ENCODE peak calls at places on chromosomes 3 and 15, in nine cellular contexts. K is neural progenitor cell, J is RWPE1, H is lower lobe of right lung, E is trophoblast cell, F is body of pancreas, C is OCI-LY7, S is breast epithelium, G is ovary. A is an unnamed sample.

GRCh38 chr15:80568298-80568697 is 126.8 kb upstream of the ABHD17C start:
- DNase-seq in K (no peak), J (no peak), H (no peak), E (peak), F (no peak), C (no peak), S (no peak), G (no peak), A (no peak)

GRCh38 chr3:184685055-184685454 is 26.8 kb downstream of the MAGEF1 start:
- DNase-seq in K (no peak), J (no peak), H (no peak), E (no peak), F (no peak), C (no peak), S (no peak), G (no peak), A (no peak)

GRCh38 chr3:196533260-196533681 is 18.1 kb upstream of the SMCO1 start:
- DNase-seq in K (peak), J (no peak), H (no peak), E (peak), F (no peak), C (no peak), S (no peak), G (no peak), A (no peak)

GRCh38 chr3:133928136-133928893 is 32.6 kb upstream of the RAB6B start:
- DNase-seq in K (no peak), J (no peak), H (no peak), E (no peak), F (no peak), C (no peak), S (no peak), G (no peak), A (no peak)

GRCh38 chr3:141623732-141624131 is 114.4 kb upstream of the RNF7 start:
- DNase-seq in K (no peak), J (no peak), H (no peak), E (no peak), F (no peak), C (no peak), S (no peak), G (no peak), A (no peak)

GRCh38 chr3:146166450-146167222 is 5.7 kb upstream of the PLOD2 start:
- DNase-seq in K (no peak), J (peak), H (no peak), E (peak), F (no peak), C (no peak), S (no peak), G (no peak), A (no peak)

GRCh38 chr3:124438813-124439212 is 291.4 kb upstream of the UMPS start:
- DNase-seq in K (peak), J (no peak), H (no peak), E (no peak), F (no peak), C (no peak), S (no peak), G (no peak), A (no peak)

GRCh38 chr3:143352850-143353550 is 233.4 kb downstream of the CHST2 start:
- DNase-seq in K (peak), J (no peak), H (no peak), E (no peak), F (no peak), C (no peak), S (no peak), G (no peak), A (no peak)

GRCh38 chr3:46935989-46936620 is 40.4 kb downstream of the CCDC12 start:
- DNase-seq in K (no peak), J (no peak), H (peak), E (no peak), F (no peak), C (no peak), S (no peak), G (no peak), A (no peak)

GRCh38 chr15:67049351-67050044 is 15.9 kb upstream of the SMAD3 start:
- DNase-seq in K (no peak), J (no peak), H (no peak), E (peak), F (no peak), C (no peak), S (no peak), G (no peak), A (no peak)

GRCh38 chr15:71716990-71717389 is 93.4 kb upstream of the NR2E3 start:
- DNase-seq in K (no peak), J (peak), H (no peak), E (peak), F (no peak), C (no peak), S (no peak), G (no peak), A (no peak)

GRCh38 chr3:55162031-55162784 is 234.3 kb upstream of the LRTM1 start:
- DNase-seq in K (no peak), J (no peak), H (no peak), E (no peak), F (no peak), C (no peak), S (no peak), G (no peak), A (no peak)

GRCh38 chr3:52086939-52087675 is 30.7 kb upstream of the DUSP7 start:
- DNase-seq in K (no peak), J (no peak), H (peak), E (no peak), F (no peak), C (no peak), S (no peak), G (no peak), A (no peak)

GRCh38 chr15:101551696-101552591 is 62.4 kb upstream of the PCSK6 start:
- DNase-seq in K (no peak), J (no peak), H (no peak), E (no peak), F (no peak), C (no peak), S (no peak), G (no peak), A (no peak)

GRCh38 chr3:94405258-94406035 is 342.6 kb downstream of the NSUN3 start:
- DNase-seq in K (no peak), J (no peak), H (no peak), E (peak), F (no peak), C (no peak), S (no peak), G (no peak), A (no peak)

GRCh38 chr3:23457697-23458096 is 254.6 kb downstream of the UBE2E2 start:
- DNase-seq in K (no peak), J (no peak), H (no peak), E (no peak), F (no peak), C (no peak), S (no peak), G (no peak), A (no peak)

GRCh38 chr3:8937064-8938020 is 25.9 kb downstream of the RAD18 start:
- DNase-seq in K (no peak), J (peak), H (no peak), E (peak), F (no peak), C (no peak), S (no peak), G (no peak), A (no peak)

GRCh38 chr3:195001961-195002861 is 268.7 kb downstream of the XXYLT1 start:
- DNase-seq in K (peak), J (peak), H (peak), E (peak), F (peak), C (peak), S (peak), G (no peak), A (no peak)

GRCh38 chr15:89072277-89072869 is 15.9 kb upstream of the ABHD2 start:
- DNase-seq in K (no peak), J (no peak), H (no peak), E (no peak), F (no peak), C (no peak), S (no peak), G (no peak), A (no peak)

GRCh38 chr15:37585966-37586656 is 348.3 kb upstream of the TMCO5A start:
- DNase-seq in K (no peak), J (no peak), H (no peak), E (no peak), F (no peak), C (no peak), S (no peak), G (no peak), A (no peak)

GRCh38 chr3:171514466-171514865 is 54.3 kb upstream of the TNIK start:
- DNase-seq in K (no peak), J (no peak), H (no peak), E (peak), F (no peak), C (no peak), S (no peak), G (no peak), A (no peak)

GRCh38 chr3:139746481-139746880 is 68.7 kb upstream of the NMNAT3 start:
- DNase-seq in K (no peak), J (no peak), H (no peak), E (peak), F (no peak), C (no peak), S (no peak), G (no peak), A (no peak)

GRCh38 chr3:117278424-117279190 is 569.0 kb downstream of the TUSC7 start:
- DNase-seq in K (no peak), J (peak), H (no peak), E (peak), F (peak), C (no peak), S (no peak), G (no peak), A (no peak)

GRCh38 chr3:124768812-124769211 is 38.6 kb downstream of the UMPS start:
- DNase-seq in K (peak), J (peak), H (no peak), E (peak), F (peak), C (no peak), S (no peak), G (no peak), A (no peak)

GRCh38 chr3:196024968-196025367 is 56.9 kb downstream of the TFRC start:
- DNase-seq in K (no peak), J (no peak), H (no peak), E (no peak), F (no peak), C (no peak), S (no peak), G (no peak), A (no peak)

GRCh38 chr3:101081990-101082389 is 88.8 kb upstream of the ABI3BP start:
- DNase-seq in K (no peak), J (no peak), H (no peak), E (no peak), F (no peak), C (no peak), S (no peak), G (no peak), A (no peak)

GRCh38 chr3:151379083-151379734 is 5.3 kb downstream of the P2RY12 start:
- DNase-seq in K (peak), J (peak), H (no peak), E (peak), F (no peak), C (peak), S (no peak), G (peak), A (no peak)

GRCh38 chr3:12993022-12993622 is 80.1 kb downstream of the IQSEC1 start:
- DNase-seq in K (peak), J (no peak), H (no peak), E (peak), F (peak), C (no peak), S (no peak), G (no peak), A (no peak)
- H3K27ac ChIP-seq in K (no peak), J (no peak), H (peak), E (peak), F (peak), C (no peak), S (peak), G (no peak), A (no peak)

GRCh38 chr3:50995085-50995824 is 320.5 kb downstream of the DOCK3 start:
- DNase-seq in K (no peak), J (no peak), H (no peak), E (no peak), F (no peak), C (no peak), S (no peak), G (no peak), A (no peak)

GRCh38 chr3:50994537-50994936 is 319.8 kb downstream of the DOCK3 start:
- DNase-seq in K (no peak), J (no peak), H (no peak), E (no peak), F (no peak), C (no peak), S (no peak), G (no peak), A (no peak)
- H3K27ac ChIP-seq in K (no peak), J (no peak), H (no peak), E (no peak), F (no peak), C (no peak), S (no peak), G (no peak), A (no peak)

DNA sequence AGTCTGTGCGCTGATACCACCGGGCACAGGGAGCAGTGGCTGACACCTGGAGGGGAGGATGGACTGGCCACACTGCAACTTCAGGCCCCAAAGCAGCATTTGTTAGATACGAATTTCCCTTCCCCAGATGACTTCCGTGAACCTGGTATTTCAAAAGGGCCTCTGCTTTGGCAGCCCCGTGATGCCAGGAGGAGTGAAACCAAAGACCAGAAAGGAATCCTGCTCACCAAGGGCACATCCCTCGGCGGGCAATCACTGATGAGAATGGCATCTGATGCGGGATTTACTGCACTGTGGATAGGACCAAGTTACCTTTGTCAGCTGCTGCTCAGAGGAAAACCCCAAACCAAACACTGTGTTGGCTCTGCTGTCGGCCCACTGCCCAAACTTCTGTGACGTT is 65.5 kb downstream of the WHAMM start:
- DNase-seq in K (no peak), J (no peak), H (no peak), E (no peak), F (no peak), C (no peak), S (no peak), G (no peak), A (no peak)
- H3K27ac ChIP-seq in K (no peak), J (no peak), H (no peak), E (no peak), F (no peak), C (no peak), S (no peak), G (no peak), A (no peak)

GRCh38 chr15:65184944-65185717 is at the start of gene CLPX:
- DNase-seq in K (peak), J (peak), H (peak), E (peak), F (peak), C (peak), S (peak), G (peak), A (peak)
- H3K27ac ChIP-seq in K (peak), J (peak), H (peak), E (peak), F (peak), C (peak), S (peak), G (peak), A (peak)

DNA sequence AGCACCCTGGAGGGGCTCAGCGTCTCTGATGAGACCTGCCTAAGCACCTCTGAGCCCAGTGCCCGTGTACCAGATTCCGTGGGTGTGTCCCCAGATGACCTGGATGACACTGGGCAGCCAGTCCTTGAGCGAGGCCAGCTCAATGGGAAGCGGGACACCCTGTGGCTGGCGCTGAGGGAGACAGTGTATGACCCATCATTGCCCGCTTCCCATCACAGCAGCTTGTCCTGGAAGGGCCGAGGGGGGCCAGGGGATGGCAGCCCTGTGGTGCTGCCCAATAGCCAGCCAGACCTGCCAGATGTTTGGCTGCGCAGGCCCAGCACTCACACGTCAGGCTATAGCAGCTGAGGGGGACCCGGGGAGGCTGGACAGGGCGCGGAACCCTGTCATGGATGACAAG is 12.0 kb downstream of the DISP2 start:
- DNase-seq in K (no peak), J (no peak), H (no peak), E (no peak), F (no peak), C (no peak), S (no peak), G (no peak), A (no peak)
- H3K27ac ChIP-seq in K (no peak), J (no peak), H (no peak), E (no peak), F (no peak), C (no peak), S (no peak), G (no peak), A (no peak)

GRCh38 chr3:156586905-156587766 is 32.2 kb upstream of the SSR3 start:
- DNase-seq in K (no peak), J (no peak), H (no peak), E (peak), F (no peak), C (peak), S (no peak), G (no peak), A (no peak)
- H3K27ac ChIP-seq in K (no peak), J (no peak), H (peak), E (no peak), F (no peak), C (peak), S (no peak), G (no peak), A (peak)